ENCODE peak calls at places on chromosomes 6 and 20, in four cellular contexts. Z is neural progenitor cell, R is sigmoid colon, K is hepatocyte. V is an unnamed sample.
A peak's percentile ranks its signal among the peaks of the same experiment; 100 is the strongest.

GRCh38 chr6:72151742-72152141 is 265.4 kb downstream of the RIMS1 start:
- DNase-seq in Z (no peak), R (no peak), K (no peak), V (no peak)

GRCh38 chr6:156777866-156778614 is 862 bp downstream of the ARID1B start:
- DNase-seq in Z (peak; percentile 70), R (peak; percentile 71), K (peak; percentile 76), V (no peak)

GRCh38 chr20:9079038-9079731 is 10.3 kb downstream of the PLCB4 start:
- DNase-seq in Z (no peak), R (no peak), K (no peak), V (no peak)

GRCh38 chr6:122459240-122459639 is 12.4 kb downstream of the SERINC1 start:
- DNase-seq in Z (no peak), R (no peak), K (no peak), V (no peak)

GRCh38 chr6:69866351-69867074 is at the start of gene COL19A1:
- DNase-seq in Z (peak; percentile 56), R (peak; percentile 64), K (peak; percentile 35), V (no peak)

GRCh38 chr6:106560966-106561740 is 68.1 kb downstream of the RTN4IP1 start:
- DNase-seq in Z (no peak), R (no peak), K (peak; percentile 23), V (no peak)

GRCh38 chr6:137415127-137415833 is 78.9 kb downstream of the OLIG3 start:
- DNase-seq in Z (peak; percentile 82), R (peak; percentile 71), K (peak; percentile 82), V (no peak)

GRCh38 chr6:107509506-107509905 is 19.6 kb downstream of the SOBP start:
- DNase-seq in Z (no peak), R (no peak), K (no peak), V (no peak)

GRCh38 chr6:45650527-45651135 is 272.9 kb upstream of the SUPT3H start:
- DNase-seq in Z (no peak), R (no peak), K (peak; percentile 19), V (no peak)

GRCh38 chr20:37354210-37355195 is 8.6 kb downstream of the SRC start:
- DNase-seq in Z (no peak), R (peak; percentile 63), K (no peak), V (no peak)

GRCh38 chr6:30725713-30726505 is 5.8 kb downstream of the TUBB start:
- DNase-seq in Z (no peak), R (no peak), K (no peak), V (no peak)

GRCh38 chr20:48155231-48155630 is 369.9 kb upstream of the SULF2 start:
- DNase-seq in Z (no peak), R (no peak), K (no peak), V (no peak)

GRCh38 chr6:22078288-22078687 is 218.5 kb downstream of the PRL start:
- DNase-seq in Z (no peak), R (no peak), K (no peak), V (no peak)

GRCh38 chr6:168291450-168291849 is 28.1 kb downstream of the DACT2 start:
- DNase-seq in Z (no peak), R (no peak), K (no peak), V (no peak)

GRCh38 chr20:13294522-13294921 is 73.4 kb downstream of the ISM1 start:
- DNase-seq in Z (no peak), R (no peak), K (no peak), V (no peak)

GRCh38 chr20:33127422-33128097 is 40.4 kb upstream of the BPIFA2 start:
- DNase-seq in Z (peak; percentile 12), R (no peak), K (no peak), V (no peak)

GRCh38 chr20:59748555-59749292 is 144.4 kb downstream of the PHACTR3 start:
- DNase-seq in Z (no peak), R (peak; percentile 84), K (no peak), V (no peak)

GRCh38 chr6:38078671-38079070 is 259.1 kb downstream of the ZFAND3 start:
- DNase-seq in Z (no peak), R (no peak), K (no peak), V (no peak)

GRCh38 chr20:6715350-6716063 is 52.0 kb upstream of the BMP2 start:
- DNase-seq in Z (no peak), R (peak; percentile 68), K (no peak), V (no peak)

GRCh38 chr20:58306421-58307261 is 2.9 kb upstream of the RAB22A start:
- DNase-seq in Z (no peak), R (no peak), K (peak; percentile 18), V (no peak)

GRCh38 chr20:58309607-58310290 is at the start of gene RAB22A:
- DNase-seq in Z (peak; percentile 95), R (peak; percentile 92), K (peak; percentile 95), V (no peak)

GRCh38 chr20:58308680-58309527 is 611 bp upstream of the RAB22A start:
- DNase-seq in Z (peak; percentile 76), R (peak; percentile 88), K (peak; percentile 29), V (no peak)

GRCh38 chr20:58308290-58308679 is 1.2 kb upstream of the RAB22A start:
- DNase-seq in Z (no peak), R (no peak), K (no peak), V (no peak)

GRCh38 chr20:58307270-58307669 is 2.2 kb upstream of the RAB22A start:
- DNase-seq in Z (no peak), R (no peak), K (no peak), V (no peak)
- H3K27ac ChIP-seq in Z (no peak overlapping the region), R (no peak overlapping the region), K (no peak overlapping the region), V (no peak overlapping the region)

DNA sequence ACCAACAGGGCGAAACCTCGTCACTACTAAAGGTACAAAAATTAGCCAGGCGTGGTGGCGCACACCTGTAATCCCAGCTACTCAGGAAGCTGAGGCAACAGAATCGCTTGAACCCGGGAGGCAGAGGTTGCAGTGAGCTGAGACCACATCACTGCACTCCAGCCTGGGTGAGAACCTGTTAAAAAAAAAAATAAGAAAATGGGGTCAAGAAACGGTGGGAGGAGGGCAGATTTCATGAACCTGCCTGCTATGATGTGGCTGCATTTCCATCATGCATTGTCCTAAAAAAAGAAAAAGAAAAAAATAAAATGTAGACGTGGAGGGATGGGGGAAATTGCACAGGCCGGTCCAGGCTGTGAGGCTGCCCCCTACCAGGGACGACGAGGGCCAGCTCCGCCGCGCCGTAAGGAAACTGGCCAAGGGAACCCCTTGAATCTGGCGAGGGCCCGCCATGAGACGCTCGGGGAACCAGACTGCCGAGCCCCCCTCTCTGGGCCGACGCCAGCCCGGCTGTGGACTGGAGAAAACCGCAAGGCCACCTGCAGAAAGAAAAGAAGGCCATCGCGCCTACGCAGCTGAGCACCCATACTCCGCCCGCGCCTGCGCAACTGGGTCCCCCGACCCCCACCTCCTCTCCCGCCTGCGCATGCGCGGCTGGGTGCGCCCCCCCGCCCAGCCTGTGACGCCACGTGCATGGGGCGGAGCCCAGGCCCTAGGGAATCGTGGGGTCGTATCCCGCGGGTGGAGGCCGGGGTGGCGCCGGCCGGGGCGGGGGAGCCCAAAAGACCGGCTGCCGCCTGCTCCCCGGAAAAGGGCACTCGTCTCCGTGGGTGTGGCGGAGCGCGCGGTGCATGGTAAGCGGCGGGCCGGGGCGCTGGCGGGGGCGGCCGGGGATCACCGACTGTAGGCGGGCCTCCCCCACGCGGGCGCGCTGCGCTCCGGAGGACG is at the start of gene ENTPD6:
- DNase-seq in Z (peak; percentile 93), R (peak; percentile 97), K (peak; percentile 96), V (no peak)
- TF ChIP-seq CTCF in Z (no peak), R (no peak), K (peak; percentile 12), V (no peak)

DNA sequence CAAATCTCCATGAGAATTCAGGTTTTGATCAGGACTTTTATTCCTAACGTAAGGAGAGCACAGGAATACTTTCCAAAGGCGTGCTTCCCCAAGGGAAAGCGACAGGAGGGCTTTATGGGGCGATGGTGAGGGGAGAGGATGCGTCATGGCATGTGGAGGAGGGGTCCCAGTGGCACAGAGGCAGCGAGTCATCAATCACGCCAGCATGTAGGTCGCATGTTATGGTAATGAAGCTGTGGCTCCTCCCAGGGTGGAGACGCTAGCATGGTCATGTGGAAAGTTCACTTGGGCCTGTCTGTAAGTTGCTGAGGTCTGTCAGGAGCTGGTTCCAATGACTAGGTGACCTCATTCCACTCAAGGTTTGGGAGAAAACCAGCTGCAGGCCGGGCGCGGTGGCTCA is 35.3 kb upstream of the PAX1 start:
- DNase-seq in Z (no peak), R (no peak), K (no peak), V (no peak)
- H3K36me3 ChIP-seq in Z (no peaks in the 10 kb centered on the region), R (no peaks in the 10 kb centered on the region), K (no peaks in the 10 kb centered on the region), V (no peaks in the 10 kb centered on the region)

GRCh38 chr6:34315780-34316179 is 67.0 kb upstream of the SMIM29 start:
- DNase-seq in Z (no peak), R (no peak), K (no peak), V (no peak)

GRCh38 chr6:34317172-34317477 is 68.3 kb upstream of the SMIM29 start:
- DNase-seq in Z (no peak), R (no peak), K (no peak), V (no peak)

GRCh38 chr6:34315256-34315655 is 66.5 kb upstream of the SMIM29 start:
- DNase-seq in Z (no peak), R (no peak), K (no peak), V (no peak)

GRCh38 chr6:34317882-34318491 is 69.2 kb upstream of the SMIM29 start:
- DNase-seq in Z (no peak), R (no peak), K (no peak), V (no peak)

GRCh38 chr6:34316442-34317171 is 67.8 kb upstream of the SMIM29 start:
- DNase-seq in Z (no peak), R (no peak), K (no peak), V (no peak)
- H3K27ac ChIP-seq in Z (no peak overlapping the region), R (no peak overlapping the region), K (peak overlapping the region; percentile 50), V (no peak overlapping the region)

DNA sequence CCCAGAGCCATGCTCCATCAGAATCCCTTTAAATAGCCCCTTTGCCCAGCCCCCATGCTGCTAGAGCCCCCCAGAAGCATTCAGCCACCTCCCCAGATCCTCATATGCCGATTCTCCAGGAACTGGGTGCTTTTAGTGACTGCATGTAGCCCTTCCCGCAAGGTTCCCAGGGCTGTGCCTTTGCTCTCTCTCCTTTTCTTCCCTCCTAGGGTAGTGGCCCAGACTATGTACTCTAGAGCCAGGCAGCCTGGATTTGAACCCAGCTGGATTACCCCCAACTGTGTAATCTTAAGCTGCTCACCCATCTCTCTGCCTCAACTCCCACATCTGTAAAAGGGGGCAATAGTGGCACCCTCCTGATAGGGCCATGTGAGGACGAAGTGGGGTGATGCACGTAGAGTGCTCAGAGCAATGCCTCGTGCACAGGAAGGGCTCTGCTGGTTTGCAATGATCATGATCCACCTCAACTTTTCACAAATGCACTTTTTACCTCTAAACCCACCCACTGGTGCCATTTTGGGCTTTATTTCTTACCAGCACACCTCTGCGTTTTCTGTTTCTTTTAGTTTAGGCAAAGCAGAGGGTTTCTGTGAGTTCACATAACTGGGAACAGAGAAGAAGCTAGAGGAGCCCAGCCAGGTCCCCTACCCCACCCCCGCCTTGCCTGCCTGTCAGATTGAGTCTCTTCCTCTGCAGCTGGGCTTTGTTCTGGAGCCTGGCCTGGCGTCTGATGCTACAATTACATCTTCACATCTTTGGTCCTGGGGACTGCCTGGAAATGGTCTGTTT is 396.5 kb downstream of the RNGTT start:
- DNase-seq in Z (peak; percentile 42), R (no peak), K (no peak), V (no peak)
- TF ChIP-seq CTCF in Z (no peak), R (no peak), K (no peak), V (no peak)

DNA sequence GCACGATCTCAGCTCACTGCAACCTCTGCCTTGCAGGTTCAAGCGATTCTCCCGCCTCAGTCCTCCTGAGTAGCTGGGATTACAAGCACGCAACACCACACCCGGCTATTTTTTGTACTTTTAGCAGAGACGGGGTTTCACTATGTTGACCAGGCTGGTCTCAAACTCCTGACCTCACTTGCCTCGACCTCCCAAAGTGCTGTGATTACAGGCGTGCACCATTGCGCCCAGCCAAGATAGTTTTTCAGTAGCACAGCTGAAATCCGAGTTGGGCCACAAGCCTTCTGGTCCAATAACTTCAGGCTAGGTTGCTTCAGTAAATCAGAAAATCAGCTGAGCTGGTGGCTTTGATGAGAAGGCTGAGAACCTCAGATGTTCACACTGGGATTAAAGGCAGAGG is 65.7 kb downstream of the TRAM2 start:
- DNase-seq in Z (no peak), R (no peak), K (no peak), V (no peak)
- H3K36me3 ChIP-seq in Z (no peaks in the 10 kb centered on the region), R (peaks cover 24% of the 10 kb centered on the region), K (peaks cover 4% of the 10 kb centered on the region), V (peaks cover 27% of the 10 kb centered on the region)

V was measured in vagina.